ENCODE peak calls at places on chromosome 22, in four cellular contexts. One of them, this sample, is unnamed.
A peak's percentile ranks its signal among the peaks of the same experiment; 100 is the strongest.

GRCh38 chr22:27594020-27594419 is 207.5 kb downstream of the MN1 start:
- DNase-seq in fibroblast of pulmonary artery: no peak
- DNase-seq in fibroblast of lung: no peak
- DNase-seq in activated CD8-positive, alpha-beta memory T cell treated with anti-CD3 and anti-CD28 coated beads, Interleukin-2, amount 10 ng/mL, durations not matched to agents 7 days and 5 days: no peak
- DNase-seq in this sample: no peak

GRCh38 chr22:33867118-33867863 is 53.0 kb downstream of the LARGE1 start:
- DNase-seq in fibroblast of lung: peak; percentile 26
- DNase-seq in activated CD8-positive, alpha-beta memory T cell treated with anti-CD3 and anti-CD28 coated beads, Interleukin-2, amount 10 ng/mL, durations not matched to agents 7 days and 5 days: no peak
- DNase-seq in fibroblast of pulmonary artery: peak; percentile 11
- DNase-seq in this sample: no peak

GRCh38 chr22:23673826-23674690 is 16.8 kb upstream of the RGL4 start:
- DNase-seq in fibroblast of lung: no peak
- DNase-seq in activated CD8-positive, alpha-beta memory T cell treated with anti-CD3 and anti-CD28 coated beads, Interleukin-2, amount 10 ng/mL, durations not matched to agents 7 days and 5 days: no peak
- DNase-seq in fibroblast of pulmonary artery: no peak
- DNase-seq in this sample: no peak

GRCh38 chr22:47090591-47091240 is 328.3 kb downstream of the TBC1D22A start:
- DNase-seq in activated CD8-positive, alpha-beta memory T cell treated with anti-CD3 and anti-CD28 coated beads, Interleukin-2, amount 10 ng/mL, durations not matched to agents 7 days and 5 days: no peak
- DNase-seq in fibroblast of lung: peak; percentile 57
- DNase-seq in fibroblast of pulmonary artery: peak; percentile 48
- DNase-seq in this sample: no peak

GRCh38 chr22:40043086-40043485 is 48.3 kb downstream of the FAM83F start:
- DNase-seq in fibroblast of pulmonary artery: peak; percentile 70
- DNase-seq in fibroblast of lung: no peak
- DNase-seq in activated CD8-positive, alpha-beta memory T cell treated with anti-CD3 and anti-CD28 coated beads, Interleukin-2, amount 10 ng/mL, durations not matched to agents 7 days and 5 days: no peak
- DNase-seq in this sample: no peak

GRCh38 chr22:37982938-37983859 is 1.2 kb downstream of the SOX10 start:
- DNase-seq in fibroblast of lung: no peak
- DNase-seq in fibroblast of pulmonary artery: no peak
- DNase-seq in activated CD8-positive, alpha-beta memory T cell treated with anti-CD3 and anti-CD28 coated beads, Interleukin-2, amount 10 ng/mL, durations not matched to agents 7 days and 5 days: no peak
- DNase-seq in this sample: no peak

GRCh38 chr22:24592144-24592845 is 578 bp downstream of the LRRC75B start:
- DNase-seq in activated CD8-positive, alpha-beta memory T cell treated with anti-CD3 and anti-CD28 coated beads, Interleukin-2, amount 10 ng/mL, durations not matched to agents 7 days and 5 days: no peak
- DNase-seq in fibroblast of lung: no peak
- DNase-seq in fibroblast of pulmonary artery: no peak
- DNase-seq in this sample: peak; percentile 24

GRCh38 chr22:45239378-45240136 is 1.1 kb downstream of the KIAA0930 start:
- DNase-seq in fibroblast of pulmonary artery: no peak
- DNase-seq in activated CD8-positive, alpha-beta memory T cell treated with anti-CD3 and anti-CD28 coated beads, Interleukin-2, amount 10 ng/mL, durations not matched to agents 7 days and 5 days: no peak
- DNase-seq in fibroblast of lung: no peak
- DNase-seq in this sample: no peak

GRCh38 chr22:44572414-44573207 is 74.6 kb upstream of the RTL6 start:
- DNase-seq in fibroblast of pulmonary artery: no peak
- DNase-seq in activated CD8-positive, alpha-beta memory T cell treated with anti-CD3 and anti-CD28 coated beads, Interleukin-2, amount 10 ng/mL, durations not matched to agents 7 days and 5 days: peak; percentile 30
- DNase-seq in fibroblast of lung: peak; percentile 8
- DNase-seq in this sample: no peak

GRCh38 chr22:25113316-25113721 is 86.3 kb upstream of the CRYBB3 start:
- DNase-seq in fibroblast of pulmonary artery: no peak
- DNase-seq in activated CD8-positive, alpha-beta memory T cell treated with anti-CD3 and anti-CD28 coated beads, Interleukin-2, amount 10 ng/mL, durations not matched to agents 7 days and 5 days: no peak
- DNase-seq in fibroblast of lung: no peak
- DNase-seq in this sample: peak; percentile 7

GRCh38 chr22:46233231-46233630 is 16.9 kb downstream of the CDPF1 start:
- DNase-seq in fibroblast of lung: peak; percentile 52
- DNase-seq in activated CD8-positive, alpha-beta memory T cell treated with anti-CD3 and anti-CD28 coated beads, Interleukin-2, amount 10 ng/mL, durations not matched to agents 7 days and 5 days: no peak
- DNase-seq in fibroblast of pulmonary artery: peak; percentile 20
- DNase-seq in this sample: no peak

GRCh38 chr22:40392618-40393017 is 22.2 kb downstream of the SGSM3 start:
- DNase-seq in fibroblast of lung: no peak
- DNase-seq in activated CD8-positive, alpha-beta memory T cell treated with anti-CD3 and anti-CD28 coated beads, Interleukin-2, amount 10 ng/mL, durations not matched to agents 7 days and 5 days: no peak
- DNase-seq in fibroblast of pulmonary artery: peak; percentile 52
- DNase-seq in this sample: no peak

GRCh38 chr22:46397951-46398350 is 62.4 kb downstream of the TRMU start:
- DNase-seq in activated CD8-positive, alpha-beta memory T cell treated with anti-CD3 and anti-CD28 coated beads, Interleukin-2, amount 10 ng/mL, durations not matched to agents 7 days and 5 days: no peak
- DNase-seq in fibroblast of pulmonary artery: no peak
- DNase-seq in fibroblast of lung: no peak
- DNase-seq in this sample: no peak

GRCh38 chr22:48494256-48494967 is 1333.3 kb downstream of the BRD1 start:
- DNase-seq in fibroblast of lung: no peak
- DNase-seq in fibroblast of pulmonary artery: no peak
- DNase-seq in activated CD8-positive, alpha-beta memory T cell treated with anti-CD3 and anti-CD28 coated beads, Interleukin-2, amount 10 ng/mL, durations not matched to agents 7 days and 5 days: no peak
- DNase-seq in this sample: no peak

GRCh38 chr22:35133702-35134395 is 67.9 kb downstream of the ISX start:
- DNase-seq in fibroblast of pulmonary artery: no peak
- DNase-seq in fibroblast of lung: no peak
- DNase-seq in activated CD8-positive, alpha-beta memory T cell treated with anti-CD3 and anti-CD28 coated beads, Interleukin-2, amount 10 ng/mL, durations not matched to agents 7 days and 5 days: no peak
- DNase-seq in this sample: no peak

GRCh38 chr22:31162015-31162765 is 2.2 kb downstream of the RNF185 start:
- DNase-seq in fibroblast of pulmonary artery: no peak
- DNase-seq in fibroblast of lung: peak; percentile 41
- DNase-seq in activated CD8-positive, alpha-beta memory T cell treated with anti-CD3 and anti-CD28 coated beads, Interleukin-2, amount 10 ng/mL, durations not matched to agents 7 days and 5 days: no peak
- DNase-seq in this sample: no peak

This sample was measured in stimulated activated naive CD8-positive, alpha-beta T cell treated with anti-CD3 and anti-CD28 coated beads, Interleukin-15, Interleukin-2, amounts not matched to agents 100 U/mL and 50 U/mL, for 24 hours.